ENCODE peak calls at places on chromosomes 5 and 9, in nine cellular contexts. F, Z, M, I, T, U, E, S and Y are unnamed samples.
A peak's percentile ranks its signal among the peaks of the same experiment; 100 is the strongest.

GRCh38 chr9:116002624-116003023 is 151.0 kb upstream of the PAPPA start:
- DNase-seq in F (no peak), Z (no peak), M (no peak), I (no peak), T (no peak), U (no peak), E (no peak), S (peak; percentile 56), Y (no peak)

GRCh38 chr9:10059044-10059443 is 553.8 kb downstream of the PTPRD start:
- DNase-seq in F (no peak), Z (no peak), M (peak; percentile 28), I (no peak), T (no peak), U (no peak), E (no peak), S (no peak), Y (no peak)

GRCh38 chr5:39214912-39215709 is 4.3 kb downstream of the FYB1 start:
- DNase-seq in F (no peak), Z (no peak), M (no peak), I (no peak), T (no peak), U (no peak), E (no peak), S (no peak), Y (no peak)

GRCh38 chr9:79026311-79026710 is 545.5 kb upstream of the TLE4 start:
- DNase-seq in F (no peak), Z (no peak), M (no peak), I (no peak), T (no peak), U (no peak), E (no peak), S (no peak), Y (no peak)

GRCh38 chr5:133820516-133820915 is 147.9 kb downstream of the C5orf15 start:
- DNase-seq in F (no peak), Z (no peak), M (no peak), I (peak; percentile 23), T (no peak), U (no peak), E (no peak), S (no peak), Y (no peak)

GRCh38 chr5:120684749-120685415 is 220.8 kb downstream of the PRR16 start:
- DNase-seq in F (no peak), Z (no peak), M (peak; percentile 12), I (no peak), T (no peak), U (no peak), E (no peak), S (no peak), Y (no peak)

GRCh38 chr5:76326559-76327351 is 76.3 kb upstream of the IQGAP2 start:
- DNase-seq in F (no peak), Z (no peak), M (no peak), I (no peak), T (no peak), U (no peak), E (no peak), S (no peak), Y (no peak)

GRCh38 chr9:121154782-121155181 is 46.9 kb downstream of the RAB14 start:
- DNase-seq in F (no peak), Z (no peak), M (peak; percentile 34), I (no peak), T (no peak), U (no peak), E (no peak), S (no peak), Y (no peak)

GRCh38 chr5:151134228-151134627 is 23.4 kb downstream of the ANXA6 start:
- DNase-seq in F (no peak), Z (no peak), M (no peak), I (no peak), T (no peak), U (peak; percentile 31), E (no peak), S (no peak), Y (no peak)

GRCh38 chr9:10146517-10147331 is 466.1 kb downstream of the PTPRD start:
- DNase-seq in F (no peak), Z (no peak), M (no peak), I (no peak), T (no peak), U (no peak), E (no peak), S (no peak), Y (no peak)

GRCh38 chr5:164153469-164154172 is 648.2 kb downstream of the MAT2B start:
- DNase-seq in F (no peak), Z (no peak), M (peak; percentile 32), I (no peak), T (no peak), U (no peak), E (no peak), S (no peak), Y (no peak)

GRCh38 chr5:137344723-137345322 is 154.3 kb downstream of the SPOCK1 start:
- DNase-seq in F (no peak), Z (peak; percentile 61), M (peak; percentile 53), I (no peak), T (no peak), U (peak; percentile 61), E (no peak), S (no peak), Y (no peak)

GRCh38 chr9:97756991-97757390 is 59.9 kb upstream of the XPA start:
- DNase-seq in F (no peak), Z (no peak), M (no peak), I (no peak), T (no peak), U (no peak), E (no peak), S (no peak), Y (no peak)

GRCh38 chr5:180437336-180437735 is 56.8 kb upstream of the CNOT6 start:
- DNase-seq in F (no peak), Z (no peak), M (no peak), I (no peak), T (no peak), U (no peak), E (no peak), S (no peak), Y (no peak)

GRCh38 chr9:16453390-16453789 is 417.1 kb downstream of the BNC2 start:
- DNase-seq in F (no peak), Z (no peak), M (no peak), I (no peak), T (no peak), U (no peak), E (no peak), S (no peak), Y (no peak)

GRCh38 chr5:145362261-145362660 is 472.9 kb downstream of the PRELID2 start:
- DNase-seq in F (no peak), Z (no peak), M (peak; percentile 93), I (no peak), T (no peak), U (no peak), E (no peak), S (no peak), Y (no peak)

GRCh38 chr9:2021731-2022130 is 6.6 kb downstream of the SMARCA2 start:
- DNase-seq in F (no peak), Z (no peak), M (no peak), I (no peak), T (no peak), U (no peak), E (no peak), S (no peak), Y (no peak)

GRCh38 chr5:170413897-170414296 is 24.7 kb upstream of the KCNMB1 start:
- DNase-seq in F (no peak), Z (no peak), M (no peak), I (no peak), T (no peak), U (no peak), E (no peak), S (no peak), Y (no peak)

GRCh38 chr9:114037249-114037648 is 40.9 kb downstream of the AMBP start:
- DNase-seq in F (no peak), Z (no peak), M (no peak), I (no peak), T (no peak), U (no peak), E (no peak), S (no peak), Y (no peak)

GRCh38 chr9:107161338-107161737 is 121.7 kb upstream of the RAD23B start:
- DNase-seq in F (no peak), Z (no peak), M (no peak), I (no peak), T (no peak), U (no peak), E (no peak), S (no peak), Y (no peak)

GRCh38 chr9:85431396-85432102 is 310.2 kb downstream of the AGTPBP1 start:
- DNase-seq in F (no peak), Z (no peak), M (no peak), I (no peak), T (no peak), U (no peak), E (no peak), S (no peak), Y (no peak)
- H3K4me3 ChIP-seq in F (no peak overlapping the region), Z (no peak overlapping the region), M (no peak overlapping the region), I (no peak overlapping the region), T (no peak overlapping the region), U (no peak overlapping the region), E (no peak overlapping the region), S (no peak overlapping the region), Y (no peak overlapping the region)

GRCh38 chr9:33850267-33850629 is 33.3 kb downstream of the UBE2R2 start:
- DNase-seq in F (no peak), Z (no peak), M (no peak), I (no peak), T (no peak), U (no peak), E (no peak), S (no peak), Y (no peak)
- H3K4me1 ChIP-seq in F (no peaks in the 10 kb centered on the region), Z (peaks cover 32% of the 10 kb centered on the region), M (peaks cover 5% of the 10 kb centered on the region), I (peaks cover 29% of the 10 kb centered on the region), T (no peaks in the 10 kb centered on the region), U (peaks cover 88% of the 10 kb centered on the region), E (peaks cover 61% of the 10 kb centered on the region), S (peaks cover 33% of the 10 kb centered on the region), Y (peaks cover 76% of the 10 kb centered on the region)

DNA sequence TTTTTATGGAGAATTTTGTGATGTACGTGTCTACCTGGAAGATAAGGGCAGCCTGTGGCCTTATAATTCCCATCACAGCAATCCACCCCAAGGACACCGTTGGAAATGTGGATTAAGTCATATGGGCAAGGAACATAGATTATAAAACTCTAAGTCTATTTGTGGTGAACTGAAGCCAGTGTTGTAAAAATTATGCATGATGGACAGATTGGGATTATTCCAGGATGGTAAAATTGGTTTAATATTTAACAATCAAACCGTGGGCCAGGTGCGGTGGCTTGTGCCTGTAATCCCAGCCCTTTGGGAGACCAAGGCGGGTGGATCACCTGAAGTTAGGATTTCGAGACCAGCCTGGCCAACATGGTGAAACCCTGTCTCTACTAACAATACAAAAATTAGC is 12.9 kb upstream of the SLC6A19 start:
- DNase-seq in F (no peak), Z (no peak), M (no peak), I (no peak), T (peak; percentile 32), U (no peak), E (no peak), S (peak; percentile 23), Y (peak; percentile 17)
- H3K27me3 ChIP-seq in F (no peaks in the 10 kb centered on the region), Z (peaks cover 14% of the 10 kb centered on the region), M (peaks cover 26% of the 10 kb centered on the region), I (peaks cover 50% of the 10 kb centered on the region), T (no peaks in the 10 kb centered on the region), U (no peaks in the 10 kb centered on the region), E (no peaks in the 10 kb centered on the region), S (peaks cover 34% of the 10 kb centered on the region), Y (peaks cover 53% of the 10 kb centered on the region)

DNA sequence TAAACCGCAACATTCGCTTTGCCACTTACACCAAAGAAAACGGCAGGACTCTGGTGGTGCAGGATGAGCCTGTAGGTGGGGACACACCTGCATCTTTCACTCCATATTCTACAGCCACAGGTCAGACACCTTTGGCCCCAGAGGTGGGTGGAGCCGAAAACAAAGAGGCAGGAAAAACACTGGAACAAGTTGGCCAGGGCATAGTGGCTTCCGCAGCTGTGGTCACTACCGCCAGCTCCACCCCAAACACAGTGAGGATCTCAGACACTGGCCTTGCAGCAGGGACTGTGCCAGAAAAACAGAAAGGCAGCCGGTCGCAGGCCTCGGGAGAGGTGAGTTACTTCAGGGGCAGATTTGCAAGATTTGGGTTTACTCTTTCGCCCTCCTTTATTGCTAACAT is 33.8 kb downstream of the KDM3B start:
- DNase-seq in F (no peak), Z (no peak), M (no peak), I (no peak), T (no peak), U (no peak), E (no peak), S (no peak), Y (no peak)
- H3K4me3 ChIP-seq in F (no peak overlapping the region), Z (no peak overlapping the region), M (no peak overlapping the region), I (no peak overlapping the region), T (no peak overlapping the region), U (no peak overlapping the region), E (no peak overlapping the region), S (peak overlapping the region; percentile 42), Y (no peak overlapping the region)